ENCODE peak calls at places on chromosomes 7 and 10, in five cellular contexts. P is brain microvascular endothelial cell, T is body of pancreas, Z is keratinocyte, L is cardiac muscle cell. S is an unnamed sample.
A peak's percentile ranks its signal among the peaks of the same experiment; 100 is the strongest.

GRCh38 chr7:36486336-36486735 is 96.7 kb downstream of the ANLN start:
- DNase-seq in P (no peak), T (no peak), L (no peak), Z (no peak), S (no peak)

GRCh38 chr10:10915215-10915614 is 102.5 kb upstream of the CELF2 start:
- DNase-seq in Z (no peak), P (peak; percentile 8), T (no peak), L (no peak), S (no peak)

GRCh38 chr10:103929396-103929921 is 11.5 kb upstream of the STN1 start:
- DNase-seq in P (no peak), T (no peak), Z (no peak), L (peak; percentile 43), S (no peak)

GRCh38 chr7:88347098-88347497 is 40.4 kb upstream of the STEAP4 start:
- DNase-seq in L (no peak), P (no peak), Z (no peak), T (peak; percentile 35), S (no peak)

GRCh38 chr7:145152589-145152988 is 316.7 kb upstream of the TPK1 start:
- DNase-seq in P (no peak), T (no peak), L (no peak), Z (no peak), S (no peak)

GRCh38 chr7:104951546-104951945 is 62.5 kb upstream of the KMT2E start:
- DNase-seq in P (no peak), Z (no peak), L (peak; percentile 50), T (peak; percentile 10), S (no peak)

GRCh38 chr10:55550241-55550640 is 749.2 kb upstream of the PCDH15 start:
- DNase-seq in P (no peak), T (no peak), L (peak; percentile 5), Z (no peak), S (no peak)

GRCh38 chr7:44615149-44615611 is 8.8 kb downstream of the OGDH start:
- DNase-seq in T (peak; percentile 53), L (no peak), Z (no peak), P (no peak), S (no peak)

GRCh38 chr10:89078729-89079672 is 88.4 kb downstream of the FAS start:
- DNase-seq in P (no peak), T (no peak), Z (no peak), L (peak; percentile 27), S (peak; percentile 35)

GRCh38 chr10:55631071-55631654 is 729.9 kb downstream of the ZWINT start:
- DNase-seq in L (peak; percentile 24), T (peak; percentile 60), Z (no peak), P (peak; percentile 4), S (no peak)

GRCh38 chr10:88764110-88764509 is 4.3 kb downstream of the LIPN start:
- DNase-seq in T (no peak), L (no peak), Z (no peak), P (no peak), S (no peak)

GRCh38 chr10:10038358-10038757 is 979.3 kb upstream of the CELF2 start:
- DNase-seq in P (no peak), T (no peak), L (peak; percentile 16), Z (no peak), S (no peak)

GRCh38 chr10:95388539-95388938 is 97.7 kb upstream of the PDLIM1 start:
- DNase-seq in Z (no peak), P (no peak), T (peak; percentile 80), L (no peak), S (no peak)

GRCh38 chr10:119190353-119190752 is 11.7 kb upstream of the PRDX3 start:
- DNase-seq in L (peak; percentile 95), T (peak; percentile 16), P (peak; percentile 96), Z (peak; percentile 98), S (peak; percentile 88)

DNA sequence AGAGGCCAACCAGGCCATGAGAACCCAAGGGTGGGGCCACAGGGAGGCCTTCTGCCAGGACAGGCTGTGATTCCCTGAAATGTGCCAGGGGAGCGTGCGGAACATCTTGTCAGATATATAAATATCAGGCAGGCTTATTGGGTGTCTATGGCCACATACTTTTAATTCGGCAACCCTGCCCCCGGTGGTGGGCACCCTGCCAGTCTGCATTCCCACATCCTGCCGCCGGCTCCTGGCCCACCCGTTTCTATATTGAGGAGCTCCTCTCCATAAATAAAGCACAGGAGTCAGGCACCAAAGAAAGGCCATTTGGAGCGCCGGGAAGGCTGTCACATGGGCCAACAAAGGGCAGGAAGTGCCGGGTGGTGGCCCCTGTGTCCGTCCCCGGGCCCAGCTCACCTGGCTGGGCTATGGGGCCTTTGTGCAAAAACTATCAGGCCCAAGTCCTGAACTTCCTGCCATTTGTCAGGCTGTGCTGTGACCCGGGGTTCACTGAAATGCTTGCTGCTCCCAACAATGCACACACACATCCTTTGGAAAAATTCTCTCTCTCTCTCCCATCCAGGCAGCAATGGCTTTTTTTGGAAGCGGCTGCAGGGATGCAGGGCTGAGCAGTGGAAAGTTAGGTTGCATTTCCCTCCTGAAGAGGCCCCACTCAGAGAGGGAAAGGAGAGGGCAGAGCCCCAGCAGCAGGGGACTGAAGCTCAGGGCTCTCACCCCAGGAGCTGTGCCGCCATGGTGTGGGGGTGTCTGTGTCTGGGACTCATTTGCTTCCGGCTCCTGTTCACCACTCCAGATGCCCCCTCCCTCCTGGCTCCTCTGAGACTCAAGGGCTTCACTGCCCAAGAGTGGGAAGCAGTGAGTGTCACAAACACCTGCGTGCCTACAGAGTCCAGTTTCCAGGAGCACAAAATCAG is 25.1 kb upstream of the PODXL start:
- DNase-seq in T (peak; percentile 14), Z (no peak), P (no peak), L (peak; percentile 20), S (no peak)
- TF ChIP-seq CTCF in T (no peak), Z (no peak), P (peak; percentile 37), L (no peak), S (no peak)

GRCh38 chr10:86391986-86392722 is 25.6 kb upstream of the GRID1 start:
- DNase-seq in Z (no peak), T (no peak), L (no peak), P (no peak), S (no peak)

GRCh38 chr10:86391236-86391840 is 24.7 kb upstream of the GRID1 start:
- DNase-seq in Z (no peak), L (no peak), P (no peak), T (no peak), S (no peak)

GRCh38 chr10:86393401-86393800 is 26.8 kb upstream of the GRID1 start:
- DNase-seq in T (no peak), P (no peak), Z (no peak), L (no peak), S (no peak)

GRCh38 chr10:86392723-86393094 is 26.1 kb upstream of the GRID1 start:
- DNase-seq in T (no peak), P (no peak), L (no peak), Z (no peak), S (no peak)

DNA sequence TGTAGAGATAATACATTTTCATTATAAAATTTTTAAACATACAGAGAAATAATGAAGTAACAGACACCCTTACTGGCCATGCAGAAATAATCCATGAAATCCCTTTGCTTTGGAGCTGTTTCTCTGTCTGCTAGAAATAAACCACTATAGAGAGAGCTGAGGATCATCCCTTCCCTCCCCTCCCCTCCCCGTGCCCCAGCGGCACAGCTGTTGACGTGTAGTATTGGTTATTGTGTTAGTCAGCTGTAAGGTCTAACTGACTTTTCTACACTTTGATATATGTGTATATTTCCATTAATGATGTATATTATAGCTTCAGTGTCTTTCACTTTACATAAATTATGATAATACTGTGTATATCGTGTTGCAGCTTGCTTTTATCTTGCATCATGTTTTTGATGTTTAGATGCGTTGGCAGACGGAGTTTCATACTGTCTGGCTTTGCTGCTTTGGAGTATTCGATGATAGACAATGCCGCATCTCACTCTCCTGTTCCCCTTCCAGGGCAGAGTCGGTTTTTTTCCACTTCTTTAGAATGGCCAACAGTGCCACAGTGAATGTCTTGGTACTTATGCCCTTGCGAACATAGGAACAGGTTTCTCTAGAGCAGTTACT is 27.4 kb upstream of the GRID1 start:
- DNase-seq in Z (no peak), T (no peak), L (no peak), P (no peak), S (no peak)
- H3K4me3 ChIP-seq in Z (no peak overlapping the region), T (no peak overlapping the region), L (no peak overlapping the region), P (no peak overlapping the region), S (no peak overlapping the region)

GRCh38 chr10:90197766-90198165 is 496.4 kb downstream of the KIF20B start:
- DNase-seq in Z (no peak), L (peak; percentile 43), P (peak; percentile 43), T (no peak), S (peak; percentile 17)
- TF ChIP-seq CTCF in Z (no peak), L (no peak), P (no peak), T (no peak), S (no peak)

DNA sequence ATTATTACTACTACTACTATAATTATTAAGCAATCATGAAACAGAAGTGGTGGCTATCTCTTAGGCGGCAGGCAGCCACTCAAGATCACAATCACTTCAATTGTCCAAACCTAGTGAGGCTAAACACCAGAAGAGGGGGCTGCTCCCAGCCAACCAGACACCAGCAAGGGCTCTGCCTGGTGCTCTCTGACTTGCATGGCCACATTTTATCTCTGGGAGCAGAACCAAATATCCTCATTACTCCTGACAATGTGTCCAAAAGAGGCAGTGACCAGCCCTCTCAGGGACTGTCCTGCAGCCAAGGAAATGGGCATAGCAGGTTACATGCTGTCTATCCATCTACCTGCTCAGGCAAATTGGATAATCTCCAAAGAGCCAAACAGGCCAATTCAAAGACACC is 187.4 kb upstream of the PDE1C start:
- DNase-seq in L (no peak), Z (no peak), P (no peak), T (no peak), S (no peak)
- H3K4me3 ChIP-seq in L (no peak overlapping the region), Z (no peak overlapping the region), P (no peak overlapping the region), T (no peak overlapping the region), S (no peak overlapping the region)

DNA sequence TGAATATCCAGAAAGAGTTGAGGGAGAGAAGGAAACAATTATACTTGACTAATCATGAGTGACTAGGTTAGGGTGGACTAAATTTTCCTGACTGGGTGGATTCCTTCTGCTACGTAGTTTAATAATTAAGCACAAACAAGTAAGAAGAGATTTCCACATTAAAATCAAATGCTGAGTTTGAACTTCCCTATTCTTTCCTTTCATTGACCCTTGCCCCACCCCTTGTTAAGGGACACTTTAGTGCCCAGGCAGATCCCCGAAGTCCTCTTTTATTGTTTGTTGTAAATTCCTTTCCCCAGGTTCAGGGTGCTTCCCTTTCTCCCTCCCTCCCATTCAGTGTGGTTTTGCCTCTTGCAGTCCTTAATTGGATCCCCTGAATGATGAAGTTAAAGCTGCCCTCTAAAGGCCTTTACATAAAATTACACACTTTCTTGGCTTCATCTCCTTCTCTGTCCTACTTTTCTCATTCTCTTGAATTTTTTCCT is 8.8 kb upstream of the SPAM1 start:
- DNase-seq in P (no peak), T (no peak), L (peak; percentile 46), Z (no peak), S (no peak)
- TF ChIP-seq CTCF in P (peak; percentile 35), T (peak; percentile 31), L (peak; percentile 52), Z (peak; percentile 33), S (no peak)

S was measured in BJ.